ENCODE peak calls at places on chromosomes 4 and X, in eight cellular contexts. Z, R, K, E, W, F, J and T are unnamed samples.

GRCh38 chr4:56640907-56641493 is 40.1 kb downstream of the HOPX start:
- DNase-seq in Z (no peak), R (no peak), E (no peak), W (no peak), F (no peak), J (no peak), K (no peak), T (no peak)

GRCh38 chrX:155768036-155768769 is 112.9 kb upstream of the VAMP7 start:
- DNase-seq in J (no peak), F (no peak), R (no peak), W (no peak), E (no peak), Z (no peak), K (no peak), T (no peak)

GRCh38 chrX:109590176-109590575 is 34.8 kb downstream of the KCNE5 start:
- DNase-seq in Z (no peak), K (no peak), W (no peak), F (no peak), R (no peak), J (no peak), E (no peak), T (no peak)

GRCh38 chr4:113968473-113968872 is 11.0 kb downstream of the ARSJ start:
- DNase-seq in W (no peak), J (no peak), F (no peak), R (no peak), Z (no peak), K (no peak), E (no peak), T (no peak)

GRCh38 chr4:121408-122084 is 2.8 kb upstream of the ZNF718 start:
- DNase-seq in J (no peak), Z (no peak), R (no peak), E (no peak), F (no peak), W (no peak), K (peak), T (no peak)

GRCh38 chr4:41124916-41125548 is 89.3 kb downstream of the APBB2 start:
- DNase-seq in R (no peak), F (no peak), J (no peak), W (peak), E (no peak), Z (no peak), K (no peak), T (no peak)

GRCh38 chr4:24598025-24598424 is 13.7 kb upstream of the DHX15 start:
- DNase-seq in E (peak), F (no peak), J (no peak), R (peak), Z (no peak), K (peak), W (no peak), T (no peak)

GRCh38 chr4:98262431-98262830 is 1.2 kb downstream of the RAP1GDS1 start:
- DNase-seq in J (no peak), Z (no peak), F (no peak), R (no peak), E (no peak), K (no peak), W (no peak), T (peak)

GRCh38 chrX:49186125-49187027 is at the start of gene PRICKLE3:
- DNase-seq in W (peak), F (peak), E (peak), R (peak), J (no peak), Z (no peak), K (peak), T (peak)

GRCh38 chrX:44062842-44063241 is 89.7 kb upstream of the NDP start:
- DNase-seq in E (no peak), J (no peak), K (no peak), Z (no peak), F (no peak), W (no peak), R (no peak), T (no peak)

GRCh38 chrX:13733506-13733905 is 914 bp downstream of the TRAPPC2 start:
- DNase-seq in Z (no peak), F (no peak), R (no peak), E (no peak), J (no peak), W (no peak), K (no peak), T (no peak)

GRCh38 chrX:46551494-46552128 is 6.4 kb upstream of the ZNF674 start:
- DNase-seq in Z (no peak), E (no peak), W (peak), K (peak), F (no peak), R (no peak), J (no peak), T (no peak)

GRCh38 chr4:71026086-71026485 is 32.6 kb downstream of the DCK start:
- DNase-seq in J (peak), R (no peak), K (peak), F (no peak), E (no peak), W (no peak), Z (peak), T (peak)

GRCh38 chrX:18649498-18649951 is 22.4 kb downstream of the RS1 start:
- DNase-seq in R (no peak), K (peak), W (peak), Z (no peak), F (peak), E (no peak), J (no peak), T (peak)

GRCh38 chr4:95465010-95465409 is 83.8 kb downstream of the UNC5C start:
- DNase-seq in E (no peak), J (no peak), W (no peak), R (no peak), K (no peak), Z (no peak), F (no peak), T (no peak)

GRCh38 chr4:47413515-47413914 is 50.0 kb downstream of the COMMD8 start:
- DNase-seq in E (no peak), W (no peak), Z (no peak), R (no peak), J (no peak), F (no peak), K (no peak), T (no peak)

GRCh38 chrX:104486691-104487090 is 79.3 kb upstream of the IL1RAPL2 start:
- DNase-seq in F (no peak), R (no peak), E (no peak), Z (no peak), W (no peak), K (no peak), J (no peak), T (no peak)

GRCh38 chrX:104482757-104483156 is 83.2 kb upstream of the IL1RAPL2 start:
- DNase-seq in R (no peak), E (no peak), J (no peak), W (no peak), Z (no peak), K (no peak), F (no peak), T (no peak)
- TF ChIP-seq CTCF in R (no peak), E (no peak), J (no peak), W (peak), Z (peak), K (peak), F (no peak), T (no peak)

GRCh38 chrX:37922926-37923325 is 75.6 kb upstream of the DYNLT3 start:
- DNase-seq in Z (no peak), F (no peak), R (no peak), K (no peak), W (no peak), J (no peak), E (no peak), T (peak)

GRCh38 chrX:37921758-37922157 is 74.4 kb upstream of the DYNLT3 start:
- DNase-seq in W (no peak), Z (peak), F (no peak), K (no peak), R (no peak), J (no peak), E (no peak), T (no peak)

DNA sequence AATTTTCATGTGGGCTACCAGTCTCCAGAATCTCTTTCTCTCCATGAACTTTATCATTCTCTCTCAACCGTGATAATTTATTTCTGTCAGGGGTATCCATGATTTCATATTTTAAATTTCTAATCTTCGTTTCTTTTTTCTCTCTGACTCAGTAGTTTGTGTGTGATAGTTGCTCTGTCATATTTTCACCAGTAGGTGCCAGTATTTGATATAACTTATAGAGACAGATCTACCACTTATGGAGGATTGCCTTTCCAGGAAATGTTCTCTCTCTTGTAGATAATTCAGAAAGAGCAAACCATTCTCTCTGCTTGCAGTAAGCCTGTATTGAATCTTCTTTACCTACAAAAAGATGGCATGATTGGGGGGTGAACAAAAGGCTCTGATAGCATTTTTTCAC is 79.3 kb upstream of the DYNLT3 start:
- DNase-seq in K (peak), F (no peak), J (no peak), R (no peak), Z (no peak), W (no peak), E (no peak), T (peak)
- TF ChIP-seq CTCF in K (peak), F (peak), J (peak), R (peak), Z (peak), W (peak), E (peak), T (peak)

GRCh38 chr4:2281575-2282343 is 19.9 kb upstream of the MXD4 start:
- DNase-seq in K (no peak), R (peak), W (no peak), F (no peak), E (no peak), J (no peak), Z (no peak), T (no peak)
- TF ChIP-seq CTCF in K (no peak), R (no peak), W (peak), F (no peak), E (no peak), J (peak), Z (no peak), T (peak)

DNA sequence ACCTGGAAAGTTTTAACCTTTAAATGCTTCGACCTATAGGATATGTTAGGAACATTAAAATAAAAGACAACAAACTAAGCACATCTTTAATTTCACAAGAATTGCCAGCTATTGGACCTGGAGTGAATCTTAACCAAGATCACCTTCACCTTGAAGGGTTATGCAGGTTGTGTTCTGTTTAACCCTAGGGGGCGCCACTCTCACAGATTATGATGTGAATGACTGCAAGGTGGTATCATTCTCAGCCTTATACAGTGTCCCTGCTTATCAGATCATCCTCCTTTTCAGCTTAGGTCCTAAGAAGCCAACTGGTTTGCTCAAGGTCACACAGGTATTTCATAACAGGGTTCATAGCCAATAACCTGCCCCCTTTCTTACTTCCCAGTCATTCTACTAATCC is 23.5 kb downstream of the INTS6L start:
- DNase-seq in E (no peak), Z (no peak), R (no peak), K (no peak), F (no peak), J (no peak), W (peak), T (no peak)
- TF ChIP-seq CTCF in E (no peak), Z (peak), R (no peak), K (no peak), F (peak), J (no peak), W (peak), T (peak)